ENCODE peak calls at places on chromosome 19, in four cellular contexts. T is HAP-1, S is naive B cell, K is GM04504. W is an unnamed sample.

GRCh38 chr19:24063312-24063711 is 23.7 kb upstream of the ZNF254 start:
- DNase-seq in T (no peak), S (no peak), K (no peak), W (no peak)

GRCh38 chr19:2532252-2533071 is 56.5 kb downstream of the GADD45B start:
- DNase-seq in T (no peak), S (no peak), K (peak; percentile 83), W (no peak)

GRCh38 chr19:50794778-50795664 is 4.8 kb downstream of the ACP4 start:
- DNase-seq in T (peak; percentile 30), S (no peak), K (no peak), W (no peak)

GRCh38 chr19:7871280-7871529 is 3.0 kb downstream of the PRR36 start:
- DNase-seq in T (no peak), S (no peak), K (no peak), W (no peak)

GRCh38 chr19:48674921-48675824 is 2.4 kb upstream of the NTN5 start:
- DNase-seq in T (peak; percentile 81), S (peak; percentile 73), K (peak; percentile 54), W (no peak)

GRCh38 chr19:35046461-35046860 is 4.9 kb downstream of the HPN start:
- DNase-seq in T (no peak), S (no peak), K (no peak), W (no peak)

GRCh38 chr19:49502866-49503581 is 6.8 kb downstream of the RPS11 start:
- DNase-seq in T (peak; percentile 80), S (peak; percentile 54), K (peak; percentile 65), W (no peak)

GRCh38 chr19:7521551-7522071 is 813 bp upstream of the MCOLN1 start:
- DNase-seq in T (no peak), S (no peak), K (no peak), W (no peak)

W was measured in kidney epithelial cell.